ENCODE peak calls at places on chromosome 11, in nine cellular contexts. One of them, this sample, is unnamed.

GRCh38 chr11:15795378-15795777 is 561.0 kb downstream of the SOX6 start:
- DNase-seq in osteocyte: no peak
- DNase-seq in Calu3: no peak
- DNase-seq in progenitor cell of endocrine pancreas: no peak
- DNase-seq in coronary artery: no peak
- DNase-seq in brain microvascular endothelial cell: no peak
- DNase-seq in ovary: no peak
- DNase-seq in mammary epithelial cell: no peak
- DNase-seq in colonic mucosa: no peak
- DNase-seq in this sample: no peak

GRCh38 chr11:44957051-44957515 is 6.4 kb upstream of the TP53I11 start:
- DNase-seq in osteocyte: no peak
- DNase-seq in Calu3: no peak
- DNase-seq in progenitor cell of endocrine pancreas: no peak
- DNase-seq in coronary artery: no peak
- DNase-seq in brain microvascular endothelial cell: no peak
- DNase-seq in ovary: peak; percentile 19
- DNase-seq in mammary epithelial cell: no peak
- DNase-seq in colonic mucosa: no peak
- DNase-seq in this sample: no peak

GRCh38 chr11:72817966-72818365 is 3.8 kb downstream of the ATG16L2 start:
- DNase-seq in osteocyte: no peak
- DNase-seq in Calu3: no peak
- DNase-seq in progenitor cell of endocrine pancreas: no peak
- DNase-seq in coronary artery: no peak
- DNase-seq in brain microvascular endothelial cell: no peak
- DNase-seq in ovary: no peak
- DNase-seq in mammary epithelial cell: no peak
- DNase-seq in colonic mucosa: no peak
- DNase-seq in this sample: no peak

GRCh38 chr11:115439385-115439784 is 64.8 kb downstream of the CADM1 start:
- DNase-seq in osteocyte: no peak
- DNase-seq in Calu3: no peak
- DNase-seq in progenitor cell of endocrine pancreas: no peak
- DNase-seq in coronary artery: no peak
- DNase-seq in brain microvascular endothelial cell: no peak
- DNase-seq in ovary: no peak
- DNase-seq in mammary epithelial cell: peak; percentile 2
- DNase-seq in colonic mucosa: no peak
- DNase-seq in this sample: peak; percentile 1

GRCh38 chr11:35236667-35237003 is 97.7 kb downstream of the CD44 start:
- DNase-seq in osteocyte: no peak
- DNase-seq in Calu3: peak; percentile 14
- DNase-seq in progenitor cell of endocrine pancreas: no peak
- DNase-seq in coronary artery: no peak
- DNase-seq in brain microvascular endothelial cell: peak; percentile 65
- DNase-seq in ovary: no peak
- DNase-seq in mammary epithelial cell: no peak
- DNase-seq in colonic mucosa: no peak
- DNase-seq in this sample: no peak

GRCh38 chr11:11391796-11392195 is 38.7 kb upstream of the CSNK2A3 start:
- DNase-seq in osteocyte: no peak
- DNase-seq in Calu3: peak; percentile 60
- DNase-seq in progenitor cell of endocrine pancreas: no peak
- DNase-seq in coronary artery: no peak
- DNase-seq in brain microvascular endothelial cell: peak; percentile 70
- DNase-seq in ovary: no peak
- DNase-seq in mammary epithelial cell: peak; percentile 84
- DNase-seq in colonic mucosa: peak; percentile 56
- DNase-seq in this sample: peak; percentile 81

GRCh38 chr11:126585388-126586302 is 230.2 kb downstream of the ST3GAL4 start:
- DNase-seq in osteocyte: peak; percentile 90
- DNase-seq in Calu3: peak; percentile 73
- DNase-seq in progenitor cell of endocrine pancreas: no peak
- DNase-seq in coronary artery: peak; percentile 78
- DNase-seq in brain microvascular endothelial cell: peak; percentile 97
- DNase-seq in ovary: peak; percentile 61
- DNase-seq in mammary epithelial cell: peak; percentile 93
- DNase-seq in colonic mucosa: peak; percentile 56
- DNase-seq in this sample: peak; percentile 93

GRCh38 chr11:2190670-2191471 is 19.3 kb upstream of the TH start:
- DNase-seq in osteocyte: no peak
- DNase-seq in Calu3: no peak
- DNase-seq in progenitor cell of endocrine pancreas: no peak
- DNase-seq in coronary artery: no peak
- DNase-seq in brain microvascular endothelial cell: no peak
- DNase-seq in ovary: no peak
- DNase-seq in mammary epithelial cell: no peak
- DNase-seq in colonic mucosa: no peak
- DNase-seq in this sample: no peak

GRCh38 chr11:7672960-7673723 is at the start of gene CYB5R2:
- DNase-seq in osteocyte: no peak
- DNase-seq in Calu3: peak; percentile 77
- DNase-seq in progenitor cell of endocrine pancreas: peak; percentile 37
- DNase-seq in coronary artery: peak; percentile 85
- DNase-seq in brain microvascular endothelial cell: no peak
- DNase-seq in ovary: peak; percentile 88
- DNase-seq in mammary epithelial cell: no peak
- DNase-seq in colonic mucosa: peak; percentile 85
- DNase-seq in this sample: peak; percentile 93

GRCh38 chr11:65180877-65181568 is 705 bp upstream of the CAPN1 start:
- DNase-seq in osteocyte: peak; percentile 94
- DNase-seq in Calu3: peak; percentile 87
- DNase-seq in progenitor cell of endocrine pancreas: peak; percentile 85
- DNase-seq in coronary artery: peak; percentile 84
- DNase-seq in brain microvascular endothelial cell: peak; percentile 47
- DNase-seq in ovary: peak; percentile 56
- DNase-seq in mammary epithelial cell: peak; percentile 57
- DNase-seq in colonic mucosa: peak; percentile 64
- DNase-seq in this sample: peak; percentile 79

GRCh38 chr11:110479070-110479444 is 49.3 kb downstream of the FDX1 start:
- DNase-seq in osteocyte: no peak
- DNase-seq in Calu3: no peak
- DNase-seq in progenitor cell of endocrine pancreas: no peak
- DNase-seq in coronary artery: no peak
- DNase-seq in brain microvascular endothelial cell: no peak
- DNase-seq in ovary: no peak
- DNase-seq in mammary epithelial cell: no peak
- DNase-seq in colonic mucosa: no peak
- DNase-seq in this sample: peak; percentile 33

GRCh38 chr11:95301497-95301896 is 70.5 kb upstream of the SESN3 start:
- DNase-seq in osteocyte: no peak
- DNase-seq in Calu3: peak; percentile 45
- DNase-seq in progenitor cell of endocrine pancreas: no peak
- DNase-seq in coronary artery: no peak
- DNase-seq in brain microvascular endothelial cell: no peak
- DNase-seq in ovary: peak; percentile 18
- DNase-seq in mammary epithelial cell: peak; percentile 29
- DNase-seq in colonic mucosa: no peak
- DNase-seq in this sample: peak; percentile 25

GRCh38 chr11:71917646-71918045 is 10.7 kb downstream of the XNDC1N start:
- DNase-seq in osteocyte: no peak
- DNase-seq in Calu3: no peak
- DNase-seq in progenitor cell of endocrine pancreas: no peak
- DNase-seq in coronary artery: no peak
- DNase-seq in brain microvascular endothelial cell: no peak
- DNase-seq in ovary: no peak
- DNase-seq in mammary epithelial cell: no peak
- DNase-seq in colonic mucosa: no peak
- DNase-seq in this sample: peak; percentile 37

GRCh38 chr11:67238894-67239794 is 27.1 kb upstream of the GRK2 start:
- DNase-seq in osteocyte: no peak
- DNase-seq in Calu3: no peak
- DNase-seq in progenitor cell of endocrine pancreas: no peak
- DNase-seq in coronary artery: no peak
- DNase-seq in brain microvascular endothelial cell: no peak
- DNase-seq in ovary: no peak
- DNase-seq in mammary epithelial cell: peak; percentile 41
- DNase-seq in colonic mucosa: no peak
- DNase-seq in this sample: peak; percentile 51

GRCh38 chr11:58770627-58771457 is 39.1 kb upstream of the GLYAT start:
- DNase-seq in osteocyte: no peak
- DNase-seq in Calu3: peak; percentile 24
- DNase-seq in progenitor cell of endocrine pancreas: no peak
- DNase-seq in coronary artery: no peak
- DNase-seq in brain microvascular endothelial cell: no peak
- DNase-seq in ovary: no peak
- DNase-seq in mammary epithelial cell: peak; percentile 98
- DNase-seq in colonic mucosa: no peak
- DNase-seq in this sample: peak; percentile 7

GRCh38 chr11:128463386-128463829 is 124.0 kb downstream of the ETS1 start:
- DNase-seq in osteocyte: no peak
- DNase-seq in Calu3: no peak
- DNase-seq in progenitor cell of endocrine pancreas: no peak
- DNase-seq in coronary artery: peak; percentile 81
- DNase-seq in brain microvascular endothelial cell: peak; percentile 98
- DNase-seq in ovary: peak; percentile 30
- DNase-seq in mammary epithelial cell: no peak
- DNase-seq in colonic mucosa: no peak
- DNase-seq in this sample: peak; percentile 83

GRCh38 chr11:77637345-77638165 is at the start of gene CLNS1A:
- DNase-seq in osteocyte: peak; percentile 92
- DNase-seq in Calu3: peak; percentile 81
- DNase-seq in progenitor cell of endocrine pancreas: peak; percentile 41
- DNase-seq in coronary artery: peak; percentile 88
- DNase-seq in brain microvascular endothelial cell: peak; percentile 87
- DNase-seq in ovary: peak; percentile 77
- DNase-seq in mammary epithelial cell: peak; percentile 85
- DNase-seq in colonic mucosa: peak; percentile 93
- DNase-seq in this sample: peak; percentile 81

GRCh38 chr11:101618691-101619090 is 34.9 kb upstream of the TRPC6 start:
- DNase-seq in osteocyte: no peak
- DNase-seq in Calu3: no peak
- DNase-seq in progenitor cell of endocrine pancreas: no peak
- DNase-seq in coronary artery: no peak
- DNase-seq in brain microvascular endothelial cell: peak; percentile 62
- DNase-seq in ovary: no peak
- DNase-seq in mammary epithelial cell: peak; percentile 98
- DNase-seq in colonic mucosa: no peak
- DNase-seq in this sample: peak; percentile 80

GRCh38 chr11:86274503-86274902 is 27.5 kb upstream of the HIKESHI start:
- DNase-seq in osteocyte: no peak
- DNase-seq in Calu3: no peak
- DNase-seq in progenitor cell of endocrine pancreas: no peak
- DNase-seq in coronary artery: no peak
- DNase-seq in brain microvascular endothelial cell: no peak
- DNase-seq in ovary: no peak
- DNase-seq in mammary epithelial cell: no peak
- DNase-seq in colonic mucosa: no peak
- DNase-seq in this sample: no peak
- TF ChIP-seq CTCF in osteocyte: no peak
- TF ChIP-seq CTCF in Calu3: no peak
- TF ChIP-seq CTCF in progenitor cell of endocrine pancreas: peak; percentile 22
- TF ChIP-seq CTCF in coronary artery: no peak
- TF ChIP-seq CTCF in brain microvascular endothelial cell: peak; percentile 50
- TF ChIP-seq CTCF in ovary: no peak
- TF ChIP-seq CTCF in mammary epithelial cell: peak; percentile 8
- TF ChIP-seq CTCF in colonic mucosa: no peak
- TF ChIP-seq CTCF in this sample: no peak

DNA sequence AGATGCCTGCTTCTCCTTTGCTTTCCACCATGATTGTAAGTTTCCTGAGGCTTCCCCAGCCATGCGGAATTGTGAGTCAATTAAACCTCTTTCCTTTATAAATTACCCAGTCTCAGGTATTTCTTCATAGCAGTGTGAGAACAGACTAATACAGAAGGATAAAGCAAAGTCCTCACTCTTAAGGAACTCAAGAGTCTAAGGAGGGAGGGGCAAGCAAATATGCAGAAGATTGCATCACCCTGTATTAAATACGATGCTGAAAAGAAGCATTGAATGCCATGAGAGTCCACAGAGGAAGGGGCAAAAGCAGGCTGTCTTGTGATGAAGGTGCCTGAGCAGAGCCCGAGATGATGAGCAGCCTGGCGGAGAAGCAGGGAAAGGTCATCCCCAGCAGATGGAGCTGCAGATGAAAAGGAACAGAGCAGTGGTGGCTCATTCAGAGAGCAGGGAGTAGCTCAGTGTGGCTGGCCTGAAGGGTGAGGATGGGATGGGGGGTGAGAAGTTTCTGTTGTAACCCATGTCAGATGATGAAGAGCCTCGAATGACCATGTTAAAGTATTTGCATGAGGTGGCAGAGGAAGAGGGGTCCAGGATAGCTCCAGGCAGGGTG is 6.3 kb upstream of the IZUMO1R start:
- DNase-seq in osteocyte: no peak
- DNase-seq in Calu3: no peak
- DNase-seq in progenitor cell of endocrine pancreas: no peak
- DNase-seq in coronary artery: no peak
- DNase-seq in brain microvascular endothelial cell: no peak
- DNase-seq in ovary: no peak
- DNase-seq in mammary epithelial cell: no peak
- DNase-seq in colonic mucosa: no peak
- DNase-seq in this sample: no peak
- TF ChIP-seq CTCF in osteocyte: no peak
- TF ChIP-seq CTCF in Calu3: no peak
- TF ChIP-seq CTCF in progenitor cell of endocrine pancreas: no peak
- TF ChIP-seq CTCF in coronary artery: no peak
- TF ChIP-seq CTCF in brain microvascular endothelial cell: no peak
- TF ChIP-seq CTCF in ovary: no peak
- TF ChIP-seq CTCF in mammary epithelial cell: peak; percentile 24
- TF ChIP-seq CTCF in colonic mucosa: no peak
- TF ChIP-seq CTCF in this sample: no peak

GRCh38 chr11:108664730-108665525 is at the start of gene DDX10:
- DNase-seq in osteocyte: peak; percentile 99
- DNase-seq in Calu3: peak; percentile 93
- DNase-seq in progenitor cell of endocrine pancreas: peak; percentile 99
- DNase-seq in coronary artery: peak; percentile 99
- DNase-seq in brain microvascular endothelial cell: peak; percentile 97
- DNase-seq in ovary: peak; percentile 98
- DNase-seq in mammary epithelial cell: peak; percentile 97
- DNase-seq in colonic mucosa: peak; percentile 99
- DNase-seq in this sample: peak; percentile 98
- TF ChIP-seq CTCF in osteocyte: peak; percentile 19
- TF ChIP-seq CTCF in Calu3: no peak
- TF ChIP-seq CTCF in progenitor cell of endocrine pancreas: no peak
- TF ChIP-seq CTCF in coronary artery: no peak
- TF ChIP-seq CTCF in brain microvascular endothelial cell: peak; percentile 27
- TF ChIP-seq CTCF in ovary: no peak
- TF ChIP-seq CTCF in mammary epithelial cell: peak; percentile 39
- TF ChIP-seq CTCF in colonic mucosa: no peak
- TF ChIP-seq CTCF in this sample: no peak

DNA sequence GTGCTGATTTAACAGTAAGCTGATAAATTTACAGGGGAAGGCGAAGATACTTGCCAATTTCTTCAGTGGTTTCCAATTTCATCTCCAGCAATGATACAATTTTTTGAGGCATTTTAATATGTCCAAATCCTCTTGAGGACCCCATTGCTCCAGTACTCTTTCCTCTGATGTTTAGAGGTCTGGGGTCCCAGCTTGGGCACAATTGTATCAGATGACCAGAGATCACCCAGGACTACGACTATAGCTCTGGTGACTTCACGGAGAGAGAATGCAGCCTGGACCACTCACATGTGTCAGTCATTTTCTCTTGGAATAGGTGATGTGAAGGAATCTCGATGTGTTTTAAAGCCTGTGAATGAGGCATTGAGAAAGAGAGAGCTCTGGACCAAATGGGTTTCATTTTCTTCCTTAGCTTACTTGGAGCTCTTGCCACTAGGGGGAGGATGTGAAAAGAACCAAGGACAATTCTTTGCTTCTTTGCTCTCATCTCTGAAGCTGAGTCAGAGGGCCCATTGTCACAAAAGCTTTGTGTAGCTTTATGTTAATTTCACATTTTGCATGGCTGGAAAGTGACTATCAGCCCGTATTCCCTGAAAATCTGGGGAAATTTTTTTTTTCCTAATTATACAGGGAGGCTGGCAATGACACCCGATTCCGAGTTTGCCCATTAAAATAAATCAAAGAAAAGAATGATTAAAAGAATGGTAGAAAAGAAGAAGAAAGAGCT is 6.7 kb upstream of the CCDC90B start:
- DNase-seq in osteocyte: no peak
- DNase-seq in Calu3: peak; percentile 28
- DNase-seq in progenitor cell of endocrine pancreas: no peak
- DNase-seq in coronary artery: no peak
- DNase-seq in brain microvascular endothelial cell: peak; percentile 71
- DNase-seq in ovary: no peak
- DNase-seq in mammary epithelial cell: peak; percentile 50
- DNase-seq in colonic mucosa: peak; percentile 22
- DNase-seq in this sample: peak; percentile 59
- TF ChIP-seq CTCF in osteocyte: peak; percentile 77
- TF ChIP-seq CTCF in Calu3: peak; percentile 32
- TF ChIP-seq CTCF in progenitor cell of endocrine pancreas: peak; percentile 73
- TF ChIP-seq CTCF in coronary artery: peak; percentile 57
- TF ChIP-seq CTCF in brain microvascular endothelial cell: peak; percentile 86
- TF ChIP-seq CTCF in ovary: peak; percentile 22
- TF ChIP-seq CTCF in mammary epithelial cell: peak; percentile 76
- TF ChIP-seq CTCF in colonic mucosa: peak; percentile 46
- TF ChIP-seq CTCF in this sample: peak; percentile 91

This sample was measured in foreskin fibroblast.